ENCODE peak calls at places on chromosomes 1 and 21, in six cellular contexts. T, B, Q, J, D and X are unnamed samples.

GRCh38 chr1:246161626-246162025 is 345.5 kb downstream of the SMYD3 start:
- DNase-seq in J (no peak), T (no peak), B (no peak), D (peak), Q (peak), X (no peak)

GRCh38 chr1:111204211-111204883 is 3.9 kb upstream of the DENND2D start:
- DNase-seq in T (peak), D (no peak), Q (no peak), B (no peak), J (peak), X (no peak)

GRCh38 chr1:114026797-114027196 is 47.5 kb downstream of the OLFML3 start:
- DNase-seq in D (no peak), B (no peak), J (no peak), Q (no peak), T (no peak), X (no peak)

GRCh38 chr1:19656134-19656779 is 8.4 kb upstream of the HTR6 start:
- DNase-seq in Q (no peak), B (no peak), J (no peak), T (no peak), D (no peak), X (no peak)

GRCh38 chr1:239224100-239224499 is 162.3 kb upstream of the CHRM3 start:
- DNase-seq in J (no peak), D (no peak), Q (no peak), T (no peak), B (no peak), X (no peak)

GRCh38 chr1:217881131-217881543 is 250.0 kb downstream of the SPATA17 start:
- DNase-seq in D (peak), T (no peak), J (no peak), Q (peak), B (no peak), X (no peak)

GRCh38 chr1:111290640-111291039 is at the start of gene CHIA:
- DNase-seq in D (no peak), Q (peak), J (no peak), T (no peak), B (no peak), X (no peak)

GRCh38 chr1:152756872-152757271 is 953 bp upstream of the KPRP start:
- DNase-seq in T (no peak), B (no peak), Q (no peak), J (no peak), D (no peak), X (no peak)

GRCh38 chr1:167854184-167854583 is 59.8 kb downstream of the ADCY10 start:
- DNase-seq in J (no peak), B (no peak), D (no peak), Q (no peak), T (no peak), X (no peak)

GRCh38 chr1:86823821-86824500 is 90.0 kb downstream of the SELENOF start:
- DNase-seq in Q (no peak), D (no peak), B (no peak), J (no peak), T (no peak), X (no peak)

GRCh38 chr1:165073402-165074007 is 283.0 kb downstream of the LMX1A start:
- DNase-seq in J (no peak), Q (peak), T (peak), D (peak), B (no peak), X (no peak)

GRCh38 chr1:172820759-172821158 is 161.9 kb downstream of the FASLG start:
- DNase-seq in T (no peak), D (no peak), B (no peak), J (no peak), Q (no peak), X (no peak)

GRCh38 chr1:174053826-174054225 is 31.7 kb upstream of the RC3H1 start:
- DNase-seq in T (no peak), D (no peak), Q (no peak), J (no peak), B (no peak), X (no peak)

GRCh38 chr1:80349218-80349617 is 1342.7 kb upstream of the ADGRL4 start:
- DNase-seq in T (no peak), D (no peak), J (no peak), B (no peak), Q (no peak), X (no peak)

GRCh38 chr1:228347181-228347580 is 59.5 kb downstream of the TRIM11 start:
- DNase-seq in B (no peak), T (no peak), D (no peak), Q (no peak), J (no peak), X (peak)

GRCh38 chr1:153933955-153934354 is 11.2 kb upstream of the GATAD2B start:
- DNase-seq in D (no peak), Q (no peak), B (no peak), T (no peak), J (no peak), X (no peak)

GRCh38 chr1:26225033-26225831 is 8.8 kb upstream of the CEP85 start:
- DNase-seq in D (peak), Q (peak), J (no peak), T (peak), B (peak), X (peak)

GRCh38 chr1:145690587-145691558 is 16.3 kb downstream of the PDZK1 start:
- DNase-seq in D (peak), J (peak), T (peak), B (no peak), Q (peak), X (no peak)

GRCh38 chr21:15164678-15165303 is 100.0 kb upstream of the NRIP1 start:
- DNase-seq in B (no peak), D (peak), J (no peak), T (no peak), Q (no peak), X (no peak)

GRCh38 chr1:18581420-18581880 is 49.2 kb upstream of the PAX7 start:
- DNase-seq in D (no peak), B (peak), Q (no peak), T (peak), J (no peak), X (no peak)

GRCh38 chr1:11646317-11646716 is 7.9 kb downstream of the FBXO2 start:
- DNase-seq in T (no peak), D (no peak), B (no peak), J (no peak), Q (no peak), X (no peak)

GRCh38 chr21:45318146-45318555 is 30.5 kb upstream of the POFUT2 start:
- DNase-seq in B (no peak), J (no peak), D (no peak), T (no peak), Q (no peak), X (no peak)

GRCh38 chr1:181855380-181855779 is 206.1 kb downstream of the ZNF648 start:
- DNase-seq in J (no peak), D (no peak), B (no peak), Q (no peak), T (no peak), X (no peak)

GRCh38 chr1:8348777-8349472 is 31.0 kb downstream of the SLC45A1 start:
- DNase-seq in D (peak), B (peak), Q (peak), T (peak), J (no peak), X (peak)

GRCh38 chr1:47262787-47263413 is 30.9 kb upstream of the TAL1 start:
- DNase-seq in Q (peak), D (peak), T (peak), J (no peak), B (no peak), X (no peak)

GRCh38 chr21:33230518-33231324 is 983 bp downstream of the IFNAR2 start:
- DNase-seq in D (peak), B (peak), J (no peak), Q (peak), T (peak), X (no peak)

GRCh38 chr1:172533511-172534116 is 664 bp downstream of the SUCO start:
- DNase-seq in J (no peak), B (no peak), T (no peak), D (peak), Q (peak), X (no peak)

GRCh38 chr1:74771913-74772515 is 39.1 kb downstream of the TYW3 start:
- DNase-seq in Q (peak), T (peak), J (peak), D (peak), B (no peak), X (no peak)

GRCh38 chr1:4655674-4656532 is 1.5 kb downstream of the AJAP1 start:
- DNase-seq in J (no peak), B (peak), Q (peak), T (peak), D (no peak), X (no peak)
- TF ChIP-seq CTCF in J (peak), B (peak), Q (peak), T (peak), D (no peak), X (no peak)

GRCh38 chr1:119631086-119631432 is 17.0 kb downstream of the ZNF697 start:
- DNase-seq in B (no peak), T (no peak), J (no peak), Q (no peak), D (no peak), X (no peak)

GRCh38 chr1:119632103-119632490 is 16.0 kb downstream of the ZNF697 start:
- DNase-seq in T (no peak), Q (no peak), B (no peak), D (no peak), J (no peak), X (no peak)

GRCh38 chr1:119633575-119634325 is 14.3 kb downstream of the ZNF697 start:
- DNase-seq in T (no peak), Q (no peak), B (no peak), D (peak), J (no peak), X (no peak)

GRCh38 chr1:119632836-119633235 is 15.2 kb downstream of the ZNF697 start:
- DNase-seq in T (no peak), Q (peak), J (no peak), D (no peak), B (no peak), X (no peak)

GRCh38 chr1:119631433-119632102 is 16.5 kb downstream of the ZNF697 start:
- DNase-seq in Q (peak), T (no peak), D (peak), B (peak), J (no peak), X (peak)
- TF ChIP-seq CTCF in Q (no peak), T (no peak), D (no peak), B (no peak), J (no peak), X (no peak)

GRCh38 chr1:248810727-248811513 is 14.8 kb downstream of the SH3BP5L start:
- DNase-seq in D (peak), T (no peak), B (no peak), J (no peak), Q (peak), X (no peak)

GRCh38 chr1:248812736-248813425 is 12.8 kb downstream of the SH3BP5L start:
- DNase-seq in J (no peak), D (no peak), Q (no peak), B (no peak), T (no peak), X (no peak)

GRCh38 chr1:248810000-248810726 is 15.6 kb downstream of the SH3BP5L start:
- DNase-seq in D (no peak), T (no peak), J (no peak), B (no peak), Q (no peak), X (no peak)

GRCh38 chr1:248813546-248813945 is 12.2 kb downstream of the SH3BP5L start:
- DNase-seq in Q (no peak), T (no peak), J (no peak), B (no peak), D (no peak), X (no peak)

GRCh38 chr1:248811514-248812490 is 13.9 kb downstream of the SH3BP5L start:
- DNase-seq in Q (no peak), J (no peak), T (no peak), B (no peak), D (no peak), X (no peak)
- TF ChIP-seq CTCF in Q (peak), J (peak), T (peak), B (no peak), D (no peak), X (no peak)

GRCh38 chr1:6170116-6170741 is 9.9 kb downstream of the CHD5 start:
- DNase-seq in T (no peak), Q (no peak), B (no peak), D (no peak), J (no peak), X (no peak)

GRCh38 chr1:6172549-6172948 is 7.6 kb downstream of the CHD5 start:
- DNase-seq in D (no peak), J (no peak), Q (no peak), B (no peak), T (no peak), X (no peak)

GRCh38 chr1:6168947-6169586 is 11.1 kb downstream of the CHD5 start:
- DNase-seq in Q (no peak), T (no peak), D (no peak), J (no peak), B (no peak), X (no peak)

GRCh38 chr1:6170742-6171201 is 9.3 kb downstream of the CHD5 start:
- DNase-seq in T (no peak), J (no peak), D (no peak), B (no peak), Q (no peak), X (no peak)

DNA sequence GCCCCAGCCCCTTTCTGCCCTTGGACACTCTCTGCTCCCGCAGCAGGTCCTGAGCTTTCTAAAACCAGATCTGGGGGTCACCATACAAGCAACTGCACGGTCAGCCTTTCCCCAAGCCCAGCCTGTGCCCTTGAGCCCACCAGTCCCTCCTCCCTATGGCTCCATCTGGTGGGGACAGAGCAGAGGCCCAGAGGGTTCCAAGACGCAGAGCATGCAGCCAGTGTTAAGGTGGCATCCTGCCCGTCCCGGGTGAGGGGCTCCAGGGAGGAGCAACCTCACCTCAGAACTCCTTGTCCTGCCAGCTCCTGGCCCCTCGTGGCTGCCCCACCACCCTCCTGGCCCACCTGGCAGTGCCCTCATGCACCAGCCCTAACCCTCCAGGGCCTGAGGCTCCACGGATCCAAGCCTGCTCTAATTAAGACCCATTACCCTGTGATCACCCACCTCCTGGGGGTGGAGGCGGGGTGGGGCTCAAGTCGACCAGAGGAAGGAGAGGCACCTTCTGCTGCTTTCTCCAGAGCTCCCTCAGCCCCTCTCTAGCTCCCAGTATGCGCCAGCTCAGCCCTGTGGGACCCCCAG is 8.5 kb downstream of the CHD5 start:
- DNase-seq in J (no peak), T (no peak), Q (no peak), D (no peak), B (no peak), X (no peak)
- TF ChIP-seq CTCF in J (peak), T (no peak), Q (peak), D (peak), B (no peak), X (no peak)

GRCh38 chr1:61641578-61642336 is 83.2 kb downstream of the TM2D1 start:
- DNase-seq in J (no peak), B (peak), T (peak), Q (peak), D (peak), X (peak)
- TF ChIP-seq CTCF in J (peak), B (peak), T (peak), Q (peak), D (peak), X (no peak)

DNA sequence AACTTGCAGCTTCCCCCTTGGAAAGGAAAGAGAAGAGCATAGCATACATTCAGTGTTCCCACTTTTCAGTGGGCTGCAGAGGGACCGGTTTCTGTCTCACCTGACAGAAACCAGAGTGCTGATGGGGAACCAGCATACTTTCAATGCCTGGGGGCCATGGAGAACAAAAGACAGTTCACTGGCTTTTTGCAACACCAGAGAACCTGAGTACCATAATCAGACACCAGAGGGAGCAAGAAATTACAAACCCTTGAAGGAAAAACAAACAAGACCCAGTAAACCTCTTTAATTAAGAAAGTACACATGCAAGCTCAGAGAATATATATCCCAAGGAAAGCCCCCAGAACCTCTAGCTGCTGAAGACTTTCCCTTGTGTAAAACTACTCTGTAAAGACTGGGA is 51.1 kb downstream of the CSMD2 start:
- DNase-seq in J (no peak), T (no peak), B (no peak), Q (peak), D (no peak), X (no peak)
- TF ChIP-seq CTCF in J (peak), T (no peak), B (peak), Q (peak), D (peak), X (no peak)

GRCh38 chr1:99887890-99888289 is 37.7 kb downstream of the AGL start:
- DNase-seq in B (no peak), T (no peak), D (no peak), J (no peak), Q (no peak), X (no peak)

GRCh38 chr1:99891997-99892396 is 41.8 kb downstream of the AGL start:
- DNase-seq in D (no peak), Q (no peak), J (no peak), T (no peak), B (no peak), X (no peak)

GRCh38 chr1:99886179-99886578 is 36.0 kb downstream of the AGL start:
- DNase-seq in Q (no peak), B (no peak), T (no peak), J (no peak), D (no peak), X (no peak)

GRCh38 chr1:99886841-99887240 is 36.7 kb downstream of the AGL start:
- DNase-seq in Q (no peak), D (no peak), B (no peak), J (no peak), T (no peak), X (no peak)
- TF ChIP-seq CTCF in Q (no peak), D (no peak), B (no peak), J (no peak), T (no peak), X (no peak)

GRCh38 chr21:36587388-36587787 is 107.5 kb upstream of the CLDN14 start:
- DNase-seq in Q (no peak), J (no peak), B (no peak), D (no peak), T (no peak), X (no peak)

GRCh38 chr21:36584980-36585940 is 105.3 kb upstream of the CLDN14 start:
- DNase-seq in B (no peak), J (no peak), D (no peak), Q (no peak), T (no peak), X (no peak)

GRCh38 chr21:36583591-36583990 is 103.7 kb upstream of the CLDN14 start:
- DNase-seq in T (no peak), J (no peak), Q (no peak), B (no peak), D (no peak), X (no peak)

GRCh38 chr21:36591326-36591970 is 107.5 kb upstream of the SIM2 start:
- DNase-seq in B (no peak), J (no peak), T (no peak), D (no peak), Q (no peak), X (no peak)

GRCh38 chr21:36589352-36589971 is 109.5 kb upstream of the SIM2 start:
- DNase-seq in J (peak), B (no peak), Q (peak), D (peak), T (peak), X (no peak)
- TF ChIP-seq CTCF in J (peak), B (no peak), Q (peak), D (peak), T (peak), X (no peak)